ENCODE peak calls at places on chromosome 20, in nine cellular contexts. One of them, this sample, is unnamed.
A peak's percentile ranks its signal among the peaks of the same experiment; 100 is the strongest.

GRCh38 chr20:63145156-63145555 is 70.8 kb downstream of the YTHDF1 start:
- DNase-seq in right lobe of liver: no peak
- DNase-seq in transverse colon: no peak
- DNase-seq in A549: no peak
- DNase-seq in IMR-90: peak; percentile 17
- DNase-seq in ovary: no peak
- DNase-seq in uterus: no peak
- DNase-seq in upper lobe of left lung: no peak
- DNase-seq in HCT116: no peak
- DNase-seq in this sample: no peak

GRCh38 chr20:23050847-23051627 is 1.6 kb upstream of the THBD start:
- DNase-seq in A549: no peak
- DNase-seq in transverse colon: peak; percentile 54
- DNase-seq in HCT116: peak; percentile 42
- DNase-seq in right lobe of liver: no peak
- DNase-seq in upper lobe of left lung: peak; percentile 82
- DNase-seq in uterus: peak; percentile 61
- DNase-seq in ovary: peak; percentile 77
- DNase-seq in IMR-90: peak; percentile 52
- DNase-seq in this sample: peak; percentile 66

GRCh38 chr20:35607003-35607735 is 8.5 kb upstream of the SPAG4 start:
- DNase-seq in A549: no peak
- DNase-seq in IMR-90: no peak
- DNase-seq in transverse colon: peak; percentile 56
- DNase-seq in HCT116: no peak
- DNase-seq in uterus: no peak
- DNase-seq in upper lobe of left lung: no peak
- DNase-seq in right lobe of liver: no peak
- DNase-seq in ovary: no peak
- DNase-seq in this sample: no peak

GRCh38 chr20:63135411-63135810 is 80.5 kb downstream of the YTHDF1 start:
- DNase-seq in HCT116: no peak
- DNase-seq in IMR-90: no peak
- DNase-seq in right lobe of liver: no peak
- DNase-seq in uterus: no peak
- DNase-seq in transverse colon: no peak
- DNase-seq in upper lobe of left lung: no peak
- DNase-seq in A549: no peak
- DNase-seq in ovary: no peak
- DNase-seq in this sample: no peak

GRCh38 chr20:62618622-62619529 is 23.4 kb upstream of the SLCO4A1 start:
- DNase-seq in right lobe of liver: peak; percentile 49
- DNase-seq in ovary: no peak
- DNase-seq in upper lobe of left lung: peak; percentile 64
- DNase-seq in uterus: no peak
- DNase-seq in A549: no peak
- DNase-seq in HCT116: no peak
- DNase-seq in transverse colon: peak; percentile 20
- DNase-seq in IMR-90: no peak
- DNase-seq in this sample: no peak

GRCh38 chr20:3163099-3164042 is 3.7 kb upstream of the FASTKD5 start:
- DNase-seq in uterus: no peak
- DNase-seq in ovary: no peak
- DNase-seq in transverse colon: no peak
- DNase-seq in A549: no peak
- DNase-seq in upper lobe of left lung: no peak
- DNase-seq in HCT116: no peak
- DNase-seq in IMR-90: no peak
- DNase-seq in right lobe of liver: peak; percentile 37
- DNase-seq in this sample: no peak

GRCh38 chr20:4812641-4813075 is 90.9 kb downstream of the PRND start:
- DNase-seq in transverse colon: peak; percentile 56
- DNase-seq in A549: no peak
- DNase-seq in IMR-90: no peak
- DNase-seq in upper lobe of left lung: no peak
- DNase-seq in ovary: no peak
- DNase-seq in HCT116: no peak
- DNase-seq in right lobe of liver: no peak
- DNase-seq in uterus: no peak
- DNase-seq in this sample: no peak

GRCh38 chr20:20465259-20465658 is 97.4 kb downstream of the INSM1 start:
- DNase-seq in HCT116: no peak
- DNase-seq in transverse colon: no peak
- DNase-seq in uterus: no peak
- DNase-seq in IMR-90: no peak
- DNase-seq in A549: no peak
- DNase-seq in right lobe of liver: no peak
- DNase-seq in upper lobe of left lung: no peak
- DNase-seq in ovary: no peak
- DNase-seq in this sample: no peak

GRCh38 chr20:60233006-60233405 is 274.8 kb downstream of the CDH26 start:
- DNase-seq in right lobe of liver: no peak
- DNase-seq in IMR-90: no peak
- DNase-seq in transverse colon: no peak
- DNase-seq in ovary: no peak
- DNase-seq in A549: no peak
- DNase-seq in upper lobe of left lung: no peak
- DNase-seq in HCT116: no peak
- DNase-seq in uterus: no peak
- DNase-seq in this sample: no peak

GRCh38 chr20:24469116-24470030 is at the start of gene SYNDIG1:
- DNase-seq in upper lobe of left lung: no peak
- DNase-seq in right lobe of liver: no peak
- DNase-seq in HCT116: no peak
- DNase-seq in IMR-90: no peak
- DNase-seq in ovary: no peak
- DNase-seq in transverse colon: no peak
- DNase-seq in A549: peak; percentile 25
- DNase-seq in uterus: peak; percentile 24
- DNase-seq in this sample: peak; percentile 63

GRCh38 chr20:17172826-17173420 is 53.9 kb upstream of the PCSK2 start:
- DNase-seq in right lobe of liver: no peak
- DNase-seq in upper lobe of left lung: no peak
- DNase-seq in HCT116: no peak
- DNase-seq in uterus: no peak
- DNase-seq in IMR-90: no peak
- DNase-seq in A549: no peak
- DNase-seq in ovary: no peak
- DNase-seq in transverse colon: no peak
- DNase-seq in this sample: no peak

GRCh38 chr20:16378122-16378521 is 195.1 kb downstream of the KIF16B start:
- DNase-seq in transverse colon: no peak
- DNase-seq in uterus: no peak
- DNase-seq in HCT116: no peak
- DNase-seq in upper lobe of left lung: no peak
- DNase-seq in IMR-90: no peak
- DNase-seq in right lobe of liver: no peak
- DNase-seq in ovary: no peak
- DNase-seq in A549: no peak
- DNase-seq in this sample: no peak

GRCh38 chr20:33450867-33451266 is 7.3 kb upstream of the SNTA1 start:
- DNase-seq in HCT116: peak; percentile 56
- DNase-seq in IMR-90: peak; percentile 40
- DNase-seq in uterus: no peak
- DNase-seq in upper lobe of left lung: no peak
- DNase-seq in right lobe of liver: no peak
- DNase-seq in transverse colon: no peak
- DNase-seq in A549: no peak
- DNase-seq in ovary: no peak
- DNase-seq in this sample: no peak

GRCh38 chr20:61558726-61559125 is 306.7 kb downstream of the CDH4 start:
- DNase-seq in A549: no peak
- DNase-seq in upper lobe of left lung: no peak
- DNase-seq in uterus: no peak
- DNase-seq in IMR-90: peak; percentile 49
- DNase-seq in transverse colon: no peak
- DNase-seq in HCT116: no peak
- DNase-seq in ovary: no peak
- DNase-seq in right lobe of liver: no peak
- DNase-seq in this sample: no peak

GRCh38 chr20:21739682-21740081 is 34.2 kb downstream of the PAX1 start:
- DNase-seq in uterus: no peak
- DNase-seq in transverse colon: no peak
- DNase-seq in right lobe of liver: no peak
- DNase-seq in IMR-90: no peak
- DNase-seq in HCT116: no peak
- DNase-seq in upper lobe of left lung: no peak
- DNase-seq in A549: no peak
- DNase-seq in ovary: no peak
- DNase-seq in this sample: no peak

GRCh38 chr20:45128066-45128465 is 3.8 kb upstream of the WFDC12 start:
- DNase-seq in right lobe of liver: no peak
- DNase-seq in upper lobe of left lung: peak; percentile 60
- DNase-seq in transverse colon: no peak
- DNase-seq in A549: no peak
- DNase-seq in uterus: no peak
- DNase-seq in ovary: no peak
- DNase-seq in HCT116: no peak
- DNase-seq in IMR-90: no peak
- DNase-seq in this sample: no peak

DNA sequence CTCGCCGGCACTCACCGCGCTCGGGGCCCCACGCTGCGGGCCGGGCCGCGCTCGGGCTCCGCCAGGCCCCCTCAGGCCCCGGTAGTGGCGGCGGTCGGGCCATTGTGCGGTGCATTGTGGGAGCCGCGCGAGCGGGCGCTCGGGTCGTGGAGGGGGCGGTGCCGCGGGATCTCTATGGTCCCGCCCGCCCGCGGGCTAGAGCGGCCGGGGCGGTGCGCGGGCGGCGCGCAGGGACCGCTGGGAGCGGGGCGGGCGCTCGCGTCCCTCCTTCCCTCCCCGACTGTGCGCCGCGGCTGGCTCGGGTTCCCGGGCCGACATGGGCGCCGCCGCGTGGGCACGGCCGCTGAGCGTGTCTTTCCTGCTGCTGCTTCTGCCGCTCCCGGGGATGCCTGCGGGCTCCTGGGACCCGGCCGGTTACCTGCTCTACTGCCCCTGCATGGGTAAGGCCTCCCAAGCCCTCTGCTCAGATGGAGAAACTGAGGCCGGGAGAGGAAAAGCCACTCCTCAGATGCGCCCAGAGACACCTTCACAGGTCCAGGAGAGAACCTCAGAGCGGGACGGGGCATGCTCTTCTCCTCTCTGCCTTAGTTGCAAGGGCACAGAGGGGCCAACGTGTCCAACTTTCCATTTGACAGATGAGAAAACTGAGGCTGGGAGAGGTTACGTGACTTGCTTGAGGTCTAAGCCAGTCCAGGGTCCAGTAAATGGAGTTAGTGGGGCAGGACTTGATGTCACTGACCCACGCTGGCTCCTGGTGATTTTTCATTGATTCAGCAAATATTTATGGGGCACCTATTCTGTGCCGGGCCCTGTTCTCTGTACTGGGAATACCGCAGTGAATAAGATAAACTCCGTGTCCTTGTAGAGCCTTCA is at the start of the genes PLAGL2 and POFUT1:
- DNase-seq in IMR-90: peak; percentile 82
- DNase-seq in uterus: peak; percentile 82
- DNase-seq in upper lobe of left lung: peak; percentile 94
- DNase-seq in right lobe of liver: peak; percentile 94
- DNase-seq in ovary: peak; percentile 88
- DNase-seq in HCT116: peak; percentile 61
- DNase-seq in transverse colon: peak; percentile 93
- DNase-seq in A549: peak; percentile 96
- DNase-seq in this sample: peak; percentile 90
- TF ChIP-seq CTCF in IMR-90: peak; percentile 31
- TF ChIP-seq CTCF in uterus: peak; percentile 17
- TF ChIP-seq CTCF in upper lobe of left lung: no peak
- TF ChIP-seq CTCF in right lobe of liver: no peak
- TF ChIP-seq CTCF in ovary: peak; percentile 31
- TF ChIP-seq CTCF in HCT116: no peak
- TF ChIP-seq CTCF in transverse colon: no peak
- TF ChIP-seq CTCF in A549: peak; percentile 20
- TF ChIP-seq CTCF in this sample: no peak

GRCh38 chr20:51732454-51732791 is 35.8 kb downstream of the ATP9A start:
- DNase-seq in transverse colon: no peak
- DNase-seq in A549: no peak
- DNase-seq in ovary: peak; percentile 54
- DNase-seq in HCT116: no peak
- DNase-seq in uterus: peak; percentile 39
- DNase-seq in right lobe of liver: no peak
- DNase-seq in IMR-90: peak; percentile 67
- DNase-seq in upper lobe of left lung: no peak
- DNase-seq in this sample: no peak
- H3K27ac ChIP-seq in transverse colon: peak overlapping the region; percentile 52
- H3K27ac ChIP-seq in A549: no peak overlapping the region
- H3K27ac ChIP-seq in ovary: peak overlapping the region; percentile 92
- H3K27ac ChIP-seq in HCT116: no peak overlapping the region
- H3K27ac ChIP-seq in uterus: peak overlapping the region; percentile 83
- H3K27ac ChIP-seq in right lobe of liver: peak overlapping the region; percentile 34
- H3K27ac ChIP-seq in IMR-90: peak overlapping the region; percentile 71
- H3K27ac ChIP-seq in upper lobe of left lung: peak overlapping the region; percentile 27
- H3K27ac ChIP-seq in this sample: peak overlapping the region; percentile 33

GRCh38 chr20:46357030-46357514 is 48.8 kb upstream of the CDH22 start:
- DNase-seq in A549: no peak
- DNase-seq in uterus: no peak
- DNase-seq in HCT116: no peak
- DNase-seq in transverse colon: no peak
- DNase-seq in ovary: peak; percentile 39
- DNase-seq in right lobe of liver: no peak
- DNase-seq in IMR-90: no peak
- DNase-seq in upper lobe of left lung: no peak
- DNase-seq in this sample: peak; percentile 48
- TF ChIP-seq POLR2A in A549: no peak
- TF ChIP-seq POLR2A in uterus: no peak
- TF ChIP-seq POLR2A in HCT116: no peak
- TF ChIP-seq POLR2A in transverse colon: no peak
- TF ChIP-seq POLR2A in ovary: no peak
- TF ChIP-seq POLR2A in right lobe of liver: no peak
- TF ChIP-seq POLR2A in IMR-90: no peak
- TF ChIP-seq POLR2A in upper lobe of left lung: peak; percentile 8
- TF ChIP-seq POLR2A in this sample: no peak

GRCh38 chr20:51379601-51380341 is 162.7 kb downstream of the NFATC2 start:
- DNase-seq in right lobe of liver: no peak
- DNase-seq in transverse colon: no peak
- DNase-seq in A549: no peak
- DNase-seq in IMR-90: no peak
- DNase-seq in upper lobe of left lung: no peak
- DNase-seq in ovary: no peak
- DNase-seq in uterus: no peak
- DNase-seq in HCT116: no peak
- DNase-seq in this sample: no peak

GRCh38 chr20:51376121-51376520 is 166.4 kb downstream of the NFATC2 start:
- DNase-seq in transverse colon: no peak
- DNase-seq in uterus: no peak
- DNase-seq in right lobe of liver: no peak
- DNase-seq in ovary: no peak
- DNase-seq in A549: no peak
- DNase-seq in IMR-90: no peak
- DNase-seq in upper lobe of left lung: no peak
- DNase-seq in HCT116: no peak
- DNase-seq in this sample: no peak

GRCh38 chr20:51380401-51381385 is 161.8 kb downstream of the NFATC2 start:
- DNase-seq in uterus: no peak
- DNase-seq in transverse colon: no peak
- DNase-seq in right lobe of liver: no peak
- DNase-seq in A549: no peak
- DNase-seq in upper lobe of left lung: no peak
- DNase-seq in ovary: no peak
- DNase-seq in IMR-90: no peak
- DNase-seq in HCT116: no peak
- DNase-seq in this sample: no peak

GRCh38 chr20:51377132-51377531 is 165.4 kb downstream of the NFATC2 start:
- DNase-seq in IMR-90: no peak
- DNase-seq in uterus: no peak
- DNase-seq in right lobe of liver: no peak
- DNase-seq in ovary: no peak
- DNase-seq in HCT116: no peak
- DNase-seq in transverse colon: no peak
- DNase-seq in A549: no peak
- DNase-seq in upper lobe of left lung: no peak
- DNase-seq in this sample: no peak

GRCh38 chr20:51378171-51378928 is 164.2 kb downstream of the NFATC2 start:
- DNase-seq in HCT116: no peak
- DNase-seq in right lobe of liver: no peak
- DNase-seq in transverse colon: no peak
- DNase-seq in A549: no peak
- DNase-seq in uterus: no peak
- DNase-seq in upper lobe of left lung: no peak
- DNase-seq in ovary: no peak
- DNase-seq in IMR-90: no peak
- DNase-seq in this sample: peak; percentile 23
- TF ChIP-seq CTCF in HCT116: peak; percentile 55
- TF ChIP-seq CTCF in right lobe of liver: peak; percentile 9
- TF ChIP-seq CTCF in transverse colon: no peak
- TF ChIP-seq CTCF in A549: no peak
- TF ChIP-seq CTCF in uterus: no peak
- TF ChIP-seq CTCF in upper lobe of left lung: no peak
- TF ChIP-seq CTCF in ovary: no peak
- TF ChIP-seq CTCF in IMR-90: peak; percentile 24
- TF ChIP-seq CTCF in this sample: no peak